ENCODE peak calls at places on chromosomes 1 and 21, in four cellular contexts. F, T, B and U are unnamed samples.

GRCh38 chr1:88646852-88647645 is 37.0 kb upstream of the PKN2 start:
- DNase-seq in F (no peak), T (no peak), B (no peak), U (no peak)

GRCh38 chr21:38930838-38931237 is 125.1 kb downstream of the ETS2 start:
- DNase-seq in F (no peak), T (no peak), B (peak), U (no peak)

GRCh38 chr1:94012686-94013330 is 103.6 kb upstream of the GCLM start:
- DNase-seq in F (no peak), T (no peak), B (no peak), U (no peak)

GRCh38 chr1:67824771-67825170 is 8.5 kb downstream of the GNG12 start:
- DNase-seq in F (no peak), T (no peak), B (no peak), U (no peak)

GRCh38 chr21:16308269-16308668 is 578.5 kb downstream of the USP25 start:
- DNase-seq in F (no peak), T (no peak), B (no peak), U (no peak)

GRCh38 chr1:17215545-17215890 is 10.6 kb downstream of the PADI1 start:
- DNase-seq in F (no peak), T (no peak), B (no peak), U (no peak)

GRCh38 chr1:168365719-168366474 is 85.2 kb downstream of the TBX19 start:
- DNase-seq in F (no peak), T (no peak), B (no peak), U (no peak)

GRCh38 chr1:3197781-3198316 is 128.8 kb downstream of the PRDM16 start:
- DNase-seq in F (no peak), T (no peak), B (no peak), U (no peak)

GRCh38 chr1:43880604-43881003 is 53.0 kb upstream of the ARTN start:
- DNase-seq in F (no peak), T (no peak), B (no peak), U (no peak)

GRCh38 chr1:47758341-47759237 is 238.6 kb downstream of the TRABD2B start:
- DNase-seq in F (no peak), T (no peak), B (no peak), U (no peak)

GRCh38 chr1:11767932-11768704 is 6.1 kb downstream of the C1orf167 start:
- DNase-seq in F (no peak), T (no peak), B (no peak), U (no peak)

GRCh38 chr21:15520811-15521643 is 208.8 kb upstream of the USP25 start:
- DNase-seq in F (no peak), T (no peak), B (peak), U (no peak)

GRCh38 chr1:79198841-79199240 is 192.3 kb upstream of the ADGRL4 start:
- DNase-seq in F (no peak), T (no peak), B (peak), U (no peak)